ENCODE peak calls at places on chromosomes 1 and 21, in ten cellular contexts. One of them, this sample, is unnamed.

GRCh38 chr21:25967566-25968438 is 202.8 kb downstream of the APP start:
- DNase-seq in CD8-positive, alpha-beta memory T cell: no peak
- DNase-seq in cortex of kidney: no peak
- DNase-seq in fibroblast of mammary gland: no peak
- DNase-seq in fibroblast of pulmonary artery: peak
- DNase-seq in activated T-cell treated with anti-CD3 and anti-CD28 coated beads, Interleukin-2, amount 50 U/mL, for 4 hours: no peak
- DNase-seq in GM23248: no peak
- DNase-seq in GM12865: peak
- DNase-seq in nucleus accumbens: no peak
- DNase-seq in HuH-7.5: no peak
- DNase-seq in this sample: peak

GRCh38 chr1:54653036-54653435 is 11.4 kb downstream of the MROH7 start:
- DNase-seq in fibroblast of mammary gland: no peak
- DNase-seq in GM12865: no peak
- DNase-seq in CD8-positive, alpha-beta memory T cell: no peak
- DNase-seq in activated T-cell treated with anti-CD3 and anti-CD28 coated beads, Interleukin-2, amount 50 U/mL, for 4 hours: no peak
- DNase-seq in HuH-7.5: no peak
- DNase-seq in cortex of kidney: no peak
- DNase-seq in fibroblast of pulmonary artery: no peak
- DNase-seq in GM23248: peak
- DNase-seq in nucleus accumbens: no peak
- DNase-seq in this sample: no peak

GRCh38 chr1:76278711-76279386 is 204.3 kb downstream of the ST6GALNAC3 start:
- DNase-seq in cortex of kidney: no peak
- DNase-seq in CD8-positive, alpha-beta memory T cell: no peak
- DNase-seq in nucleus accumbens: no peak
- DNase-seq in HuH-7.5: no peak
- DNase-seq in fibroblast of pulmonary artery: peak
- DNase-seq in GM23248: no peak
- DNase-seq in activated T-cell treated with anti-CD3 and anti-CD28 coated beads, Interleukin-2, amount 50 U/mL, for 4 hours: no peak
- DNase-seq in fibroblast of mammary gland: no peak
- DNase-seq in GM12865: no peak
- DNase-seq in this sample: peak

GRCh38 chr1:202268032-202268431 is 73.7 kb downstream of the UBE2T start:
- DNase-seq in activated T-cell treated with anti-CD3 and anti-CD28 coated beads, Interleukin-2, amount 50 U/mL, for 4 hours: no peak
- DNase-seq in fibroblast of pulmonary artery: no peak
- DNase-seq in CD8-positive, alpha-beta memory T cell: no peak
- DNase-seq in GM23248: no peak
- DNase-seq in nucleus accumbens: no peak
- DNase-seq in cortex of kidney: no peak
- DNase-seq in fibroblast of mammary gland: no peak
- DNase-seq in GM12865: no peak
- DNase-seq in HuH-7.5: no peak
- DNase-seq in this sample: no peak

GRCh38 chr1:2591581-2592261 is 5.1 kb downstream of the PRXL2B start:
- DNase-seq in fibroblast of pulmonary artery: no peak
- DNase-seq in activated T-cell treated with anti-CD3 and anti-CD28 coated beads, Interleukin-2, amount 50 U/mL, for 4 hours: no peak
- DNase-seq in cortex of kidney: no peak
- DNase-seq in GM12865: no peak
- DNase-seq in GM23248: no peak
- DNase-seq in nucleus accumbens: no peak
- DNase-seq in CD8-positive, alpha-beta memory T cell: no peak
- DNase-seq in fibroblast of mammary gland: no peak
- DNase-seq in HuH-7.5: no peak
- DNase-seq in this sample: no peak

GRCh38 chr1:224430511-224431113 is 4.0 kb downstream of the WDR26 start:
- DNase-seq in cortex of kidney: no peak
- DNase-seq in fibroblast of mammary gland: peak
- DNase-seq in HuH-7.5: no peak
- DNase-seq in GM12865: peak
- DNase-seq in nucleus accumbens: no peak
- DNase-seq in CD8-positive, alpha-beta memory T cell: peak
- DNase-seq in GM23248: peak
- DNase-seq in fibroblast of pulmonary artery: peak
- DNase-seq in activated T-cell treated with anti-CD3 and anti-CD28 coated beads, Interleukin-2, amount 50 U/mL, for 4 hours: no peak
- DNase-seq in this sample: peak

GRCh38 chr1:147072371-147073061 is 99.8 kb downstream of the PRKAB2 start:
- DNase-seq in fibroblast of pulmonary artery: no peak
- DNase-seq in fibroblast of mammary gland: no peak
- DNase-seq in GM12865: no peak
- DNase-seq in HuH-7.5: no peak
- DNase-seq in nucleus accumbens: no peak
- DNase-seq in cortex of kidney: no peak
- DNase-seq in activated T-cell treated with anti-CD3 and anti-CD28 coated beads, Interleukin-2, amount 50 U/mL, for 4 hours: no peak
- DNase-seq in GM23248: peak
- DNase-seq in CD8-positive, alpha-beta memory T cell: no peak
- DNase-seq in this sample: no peak

GRCh38 chr1:85460555-85461088 is 4.3 kb downstream of the DDAH1 start:
- DNase-seq in cortex of kidney: no peak
- DNase-seq in fibroblast of mammary gland: no peak
- DNase-seq in HuH-7.5: peak
- DNase-seq in nucleus accumbens: no peak
- DNase-seq in GM12865: no peak
- DNase-seq in CD8-positive, alpha-beta memory T cell: no peak
- DNase-seq in fibroblast of pulmonary artery: no peak
- DNase-seq in GM23248: no peak
- DNase-seq in activated T-cell treated with anti-CD3 and anti-CD28 coated beads, Interleukin-2, amount 50 U/mL, for 4 hours: no peak
- DNase-seq in this sample: no peak

GRCh38 chr1:47918257-47918867 is 78.8 kb downstream of the TRABD2B start:
- DNase-seq in HuH-7.5: peak
- DNase-seq in GM12865: no peak
- DNase-seq in cortex of kidney: no peak
- DNase-seq in CD8-positive, alpha-beta memory T cell: no peak
- DNase-seq in nucleus accumbens: no peak
- DNase-seq in fibroblast of mammary gland: no peak
- DNase-seq in fibroblast of pulmonary artery: no peak
- DNase-seq in GM23248: no peak
- DNase-seq in activated T-cell treated with anti-CD3 and anti-CD28 coated beads, Interleukin-2, amount 50 U/mL, for 4 hours: no peak
- DNase-seq in this sample: no peak